ENCODE peak calls at places on chromosomes 3 and 15, in nine cellular contexts. M is kidney tubule cell; H is AG20443; Q is GM13977; C is A172; J is stimulated activated CD4-positive, alpha-beta T cell treated with anti-CD3 and anti-CD28 coated beads, TNF-alpha, amount 100 ng/mL, for 24 hours; W is T-helper 22 cell; S is fibroblast of lung; K is RPMI7951. O is an unnamed sample.

GRCh38 chr3:4071481-4072184 is 231.5 kb upstream of the SETMAR start:
- DNase-seq in K (no peak), S (no peak), M (no peak), J (no peak), Q (no peak), C (no peak), W (no peak), H (no peak), O (peak)

GRCh38 chr15:98485451-98485850 is 162.9 kb upstream of the IGF1R start:
- DNase-seq in K (no peak), C (no peak), H (no peak), W (no peak), J (no peak), Q (no peak), S (no peak), M (no peak), O (no peak)

GRCh38 chr15:91435108-91435507 is 335.1 kb downstream of the SV2B start:
- DNase-seq in S (peak), M (no peak), Q (no peak), K (no peak), H (no peak), W (no peak), J (no peak), C (no peak), O (no peak)

GRCh38 chr3:153818338-153818737 is 302.9 kb upstream of the ARHGEF26 start:
- DNase-seq in K (no peak), J (no peak), H (no peak), S (no peak), W (no peak), M (no peak), C (no peak), Q (no peak), O (no peak)

GRCh38 chr3:122760457-122761271 is 33.0 kb downstream of the HSPBAP1 start:
- DNase-seq in K (no peak), M (peak), H (no peak), W (no peak), C (peak), J (no peak), S (peak), Q (no peak), O (no peak)

GRCh38 chr3:79247367-79248103 is 520.3 kb downstream of the ROBO1 start:
- DNase-seq in M (peak), C (no peak), H (peak), W (no peak), Q (no peak), S (peak), K (no peak), J (no peak), O (no peak)

GRCh38 chr3:82410366-82410765 is 648.9 kb upstream of the GBE1 start:
- DNase-seq in Q (no peak), C (no peak), K (no peak), S (no peak), H (no peak), J (no peak), M (peak), W (no peak), O (no peak)

GRCh38 chr3:196108075-196108743 is 26.3 kb upstream of the TFRC start:
- DNase-seq in K (no peak), C (no peak), H (no peak), M (no peak), Q (no peak), S (no peak), W (no peak), J (no peak), O (no peak)

GRCh38 chr15:99421172-99421656 is 144.6 kb upstream of the MEF2A start:
- DNase-seq in S (peak), K (peak), M (no peak), W (no peak), J (no peak), H (no peak), Q (no peak), C (no peak), O (no peak)

GRCh38 chr3:169147246-169148008 is 516.1 kb downstream of the MECOM start:
- DNase-seq in M (peak), J (no peak), Q (no peak), H (peak), C (peak), K (peak), S (peak), W (no peak), O (peak)

GRCh38 chr15:77869021-77869895 is 208.3 kb downstream of the TBC1D2B start:
- DNase-seq in C (peak), J (no peak), S (peak), Q (no peak), K (peak), M (no peak), W (no peak), H (no peak), O (no peak)

GRCh38 chr3:51622402-51622801 is 48.6 kb upstream of the TEX264 start:
- DNase-seq in J (no peak), C (peak), H (peak), Q (no peak), K (peak), M (no peak), S (peak), W (no peak), O (no peak)

GRCh38 chr3:119240101-119240581 is 537 bp downstream of the B4GALT4 start:
- DNase-seq in J (no peak), K (peak), S (peak), W (no peak), C (peak), H (no peak), Q (peak), M (peak), O (no peak)